ENCODE peak calls at places on chromosomes 7 and 10, in four cellular contexts. One of them, this sample, is unnamed.
A peak's percentile ranks its signal among the peaks of the same experiment; 100 is the strongest.

GRCh38 chr10:101616415-101617101 is 28.4 kb downstream of the DPCD start:
- DNase-seq in cardiac fibroblast: no peak
- DNase-seq in tibial nerve: no peak
- DNase-seq in NCI-H460: no peak
- DNase-seq in this sample: no peak

GRCh38 chr7:32501522-32501921 is 6.2 kb downstream of the AVL9 start:
- DNase-seq in cardiac fibroblast: peak; percentile 75
- DNase-seq in tibial nerve: no peak
- DNase-seq in NCI-H460: no peak
- DNase-seq in this sample: no peak

GRCh38 chr7:75667938-75668337 is 70.8 kb downstream of the HIP1 start:
- DNase-seq in cardiac fibroblast: no peak
- DNase-seq in tibial nerve: no peak
- DNase-seq in NCI-H460: no peak
- DNase-seq in this sample: no peak

GRCh38 chr7:142802301-142802700 is 31.5 kb downstream of the PRSS2 start:
- DNase-seq in cardiac fibroblast: no peak
- DNase-seq in tibial nerve: no peak
- DNase-seq in NCI-H460: no peak
- DNase-seq in this sample: no peak

GRCh38 chr10:43128958-43129706 is 9.1 kb upstream of the CSGALNACT2 start:
- DNase-seq in cardiac fibroblast: peak; percentile 93
- DNase-seq in tibial nerve: no peak
- DNase-seq in NCI-H460: no peak
- DNase-seq in this sample: no peak

GRCh38 chr10:50937230-50937907 is 51.9 kb upstream of the A1CF start:
- DNase-seq in cardiac fibroblast: peak; percentile 72
- DNase-seq in tibial nerve: no peak
- DNase-seq in NCI-H460: peak; percentile 38
- DNase-seq in this sample: peak; percentile 8

GRCh38 chr10:58282615-58283014 is 13.7 kb downstream of the CISD1 start:
- DNase-seq in cardiac fibroblast: peak; percentile 78
- DNase-seq in tibial nerve: no peak
- DNase-seq in NCI-H460: no peak
- DNase-seq in this sample: no peak

GRCh38 chr10:110273474-110273873 is 31.2 kb downstream of the SMNDC1 start:
- DNase-seq in cardiac fibroblast: peak; percentile 92
- DNase-seq in tibial nerve: peak; percentile 77
- DNase-seq in NCI-H460: peak; percentile 8
- DNase-seq in this sample: peak; percentile 10

This sample was measured in A549.